ENCODE peak calls at places on chromosome 4, in five cellular contexts. One of them, this sample, is unnamed.

GRCh38 chr4:98510757-98511517 is 147.5 kb downstream of the TSPAN5 start:
- DNase-seq in left lobe of liver: no peak
- DNase-seq in kidney glomerular epithelial cell: no peak
- DNase-seq in cardiac fibroblast: peak
- DNase-seq in anterior cingulate cortex: no peak
- DNase-seq in this sample: peak

GRCh38 chr4:113468165-113469022 is 293.1 kb downstream of the CAMK2D start:
- DNase-seq in cardiac fibroblast: peak
- DNase-seq in anterior cingulate cortex: peak
- DNase-seq in left lobe of liver: no peak
- DNase-seq in kidney glomerular epithelial cell: peak
- DNase-seq in this sample: peak

GRCh38 chr4:24007740-24008348 is 118.0 kb upstream of the PPARGC1A start:
- DNase-seq in kidney glomerular epithelial cell: no peak
- DNase-seq in left lobe of liver: peak
- DNase-seq in cardiac fibroblast: no peak
- DNase-seq in anterior cingulate cortex: no peak
- DNase-seq in this sample: no peak

GRCh38 chr4:74583066-74583700 is 138.2 kb downstream of the AREG start:
- DNase-seq in anterior cingulate cortex: no peak
- DNase-seq in left lobe of liver: no peak
- DNase-seq in cardiac fibroblast: peak
- DNase-seq in kidney glomerular epithelial cell: peak
- DNase-seq in this sample: no peak

GRCh38 chr4:88341227-88342192 is 37.1 kb upstream of the HERC6 start:
- DNase-seq in cardiac fibroblast: peak
- DNase-seq in kidney glomerular epithelial cell: peak
- DNase-seq in anterior cingulate cortex: peak
- DNase-seq in left lobe of liver: no peak
- DNase-seq in this sample: peak

GRCh38 chr4:161343188-161343950 is 820.4 kb downstream of the FSTL5 start:
- DNase-seq in anterior cingulate cortex: no peak
- DNase-seq in left lobe of liver: no peak
- DNase-seq in cardiac fibroblast: no peak
- DNase-seq in kidney glomerular epithelial cell: no peak
- DNase-seq in this sample: no peak

GRCh38 chr4:139774759-139775487 is 109.3 kb downstream of the MGST2 start:
- DNase-seq in kidney glomerular epithelial cell: no peak
- DNase-seq in anterior cingulate cortex: no peak
- DNase-seq in left lobe of liver: no peak
- DNase-seq in cardiac fibroblast: no peak
- DNase-seq in this sample: no peak

GRCh38 chr4:175930471-175930870 is 118.4 kb upstream of the GPM6A start:
- DNase-seq in cardiac fibroblast: no peak
- DNase-seq in left lobe of liver: no peak
- DNase-seq in kidney glomerular epithelial cell: no peak
- DNase-seq in anterior cingulate cortex: no peak
- DNase-seq in this sample: no peak

GRCh38 chr4:158666892-158667291 is 4.8 kb downstream of the C4orf46 start:
- DNase-seq in kidney glomerular epithelial cell: no peak
- DNase-seq in anterior cingulate cortex: no peak
- DNase-seq in cardiac fibroblast: no peak
- DNase-seq in left lobe of liver: no peak
- DNase-seq in this sample: no peak

GRCh38 chr4:100842856-100843255 is 325.0 kb upstream of the EMCN start:
- DNase-seq in left lobe of liver: no peak
- DNase-seq in anterior cingulate cortex: no peak
- DNase-seq in cardiac fibroblast: peak
- DNase-seq in kidney glomerular epithelial cell: no peak
- DNase-seq in this sample: no peak

GRCh38 chr4:168787801-168788200 is 222.3 kb downstream of the CBR4 start:
- DNase-seq in anterior cingulate cortex: no peak
- DNase-seq in cardiac fibroblast: no peak
- DNase-seq in left lobe of liver: no peak
- DNase-seq in kidney glomerular epithelial cell: peak
- DNase-seq in this sample: no peak

GRCh38 chr4:163540977-163541376 is 46.5 kb downstream of the TMA16 start:
- DNase-seq in left lobe of liver: no peak
- DNase-seq in cardiac fibroblast: peak
- DNase-seq in anterior cingulate cortex: no peak
- DNase-seq in kidney glomerular epithelial cell: peak
- DNase-seq in this sample: peak

GRCh38 chr4:82376109-82376508 is 2.3 kb upstream of the HNRNPD start:
- DNase-seq in kidney glomerular epithelial cell: no peak
- DNase-seq in anterior cingulate cortex: no peak
- DNase-seq in cardiac fibroblast: no peak
- DNase-seq in left lobe of liver: no peak
- DNase-seq in this sample: no peak

GRCh38 chr4:48490012-48490679 is at the start of gene ZAR1:
- DNase-seq in kidney glomerular epithelial cell: no peak
- DNase-seq in left lobe of liver: no peak
- DNase-seq in cardiac fibroblast: no peak
- DNase-seq in anterior cingulate cortex: no peak
- DNase-seq in this sample: no peak

GRCh38 chr4:85748654-85749053 is 273.7 kb downstream of the ARHGAP24 start:
- DNase-seq in anterior cingulate cortex: no peak
- DNase-seq in left lobe of liver: no peak
- DNase-seq in cardiac fibroblast: peak
- DNase-seq in kidney glomerular epithelial cell: no peak
- DNase-seq in this sample: no peak

GRCh38 chr4:113467581-113467980 is 294.0 kb downstream of the CAMK2D start:
- DNase-seq in kidney glomerular epithelial cell: peak
- DNase-seq in anterior cingulate cortex: no peak
- DNase-seq in left lobe of liver: no peak
- DNase-seq in cardiac fibroblast: peak
- DNase-seq in this sample: no peak

GRCh38 chr4:56817840-56818491 is 3.5 kb downstream of the SPINK2 start:
- DNase-seq in anterior cingulate cortex: no peak
- DNase-seq in left lobe of liver: no peak
- DNase-seq in kidney glomerular epithelial cell: no peak
- DNase-seq in cardiac fibroblast: no peak
- DNase-seq in this sample: no peak

GRCh38 chr4:163949976-163950601 is 455.6 kb downstream of the TMA16 start:
- DNase-seq in kidney glomerular epithelial cell: no peak
- DNase-seq in left lobe of liver: no peak
- DNase-seq in cardiac fibroblast: no peak
- DNase-seq in anterior cingulate cortex: no peak
- DNase-seq in this sample: no peak

GRCh38 chr4:14478504-14478903 is 523.8 kb upstream of the CPEB2 start:
- DNase-seq in left lobe of liver: no peak
- DNase-seq in cardiac fibroblast: no peak
- DNase-seq in anterior cingulate cortex: no peak
- DNase-seq in kidney glomerular epithelial cell: no peak
- DNase-seq in this sample: no peak

GRCh38 chr4:186693159-186693815 is 30.4 kb downstream of the FAT1 start:
- DNase-seq in kidney glomerular epithelial cell: peak
- DNase-seq in anterior cingulate cortex: no peak
- DNase-seq in left lobe of liver: no peak
- DNase-seq in cardiac fibroblast: peak
- DNase-seq in this sample: peak

GRCh38 chr4:86878640-86879039 is 13.6 kb downstream of the C4orf36 start:
- DNase-seq in anterior cingulate cortex: no peak
- DNase-seq in kidney glomerular epithelial cell: no peak
- DNase-seq in cardiac fibroblast: no peak
- DNase-seq in left lobe of liver: no peak
- DNase-seq in this sample: no peak

GRCh38 chr4:19756661-19757060 is 495.0 kb upstream of the SLIT2 start:
- DNase-seq in cardiac fibroblast: peak
- DNase-seq in kidney glomerular epithelial cell: no peak
- DNase-seq in left lobe of liver: no peak
- DNase-seq in anterior cingulate cortex: no peak
- DNase-seq in this sample: no peak

GRCh38 chr4:150047546-150047945 is 30.7 kb upstream of the DCLK2 start:
- DNase-seq in cardiac fibroblast: no peak
- DNase-seq in left lobe of liver: no peak
- DNase-seq in kidney glomerular epithelial cell: no peak
- DNase-seq in anterior cingulate cortex: no peak
- DNase-seq in this sample: no peak

GRCh38 chr4:17447056-17447455 is 64.8 kb downstream of the QDPR start:
- DNase-seq in cardiac fibroblast: peak
- DNase-seq in anterior cingulate cortex: no peak
- DNase-seq in kidney glomerular epithelial cell: no peak
- DNase-seq in left lobe of liver: no peak
- DNase-seq in this sample: no peak

GRCh38 chr4:120228086-120228485 is 161.4 kb upstream of the MAD2L1 start:
- DNase-seq in kidney glomerular epithelial cell: no peak
- DNase-seq in cardiac fibroblast: no peak
- DNase-seq in left lobe of liver: no peak
- DNase-seq in anterior cingulate cortex: no peak
- DNase-seq in this sample: no peak

GRCh38 chr4:37990731-37991130 is 30.5 kb downstream of the PTTG2 start:
- DNase-seq in anterior cingulate cortex: no peak
- DNase-seq in kidney glomerular epithelial cell: no peak
- DNase-seq in cardiac fibroblast: no peak
- DNase-seq in left lobe of liver: no peak
- DNase-seq in this sample: no peak

GRCh38 chr4:46211406-46211805 is 87.6 kb upstream of the GABRG1 start:
- DNase-seq in cardiac fibroblast: peak
- DNase-seq in kidney glomerular epithelial cell: no peak
- DNase-seq in anterior cingulate cortex: no peak
- DNase-seq in left lobe of liver: no peak
- DNase-seq in this sample: no peak

GRCh38 chr4:82900016-82900334 is 560 bp upstream of the THAP9 start:
- DNase-seq in anterior cingulate cortex: no peak
- DNase-seq in left lobe of liver: no peak
- DNase-seq in cardiac fibroblast: no peak
- DNase-seq in kidney glomerular epithelial cell: peak
- DNase-seq in this sample: no peak

GRCh38 chr4:177107288-177107901 is 202.3 kb upstream of the NEIL3 start:
- DNase-seq in anterior cingulate cortex: no peak
- DNase-seq in kidney glomerular epithelial cell: peak
- DNase-seq in left lobe of liver: no peak
- DNase-seq in cardiac fibroblast: peak
- DNase-seq in this sample: peak

GRCh38 chr4:155639674-155640529 is 26.7 kb upstream of the GUCY1A1 start:
- DNase-seq in cardiac fibroblast: peak
- DNase-seq in left lobe of liver: no peak
- DNase-seq in kidney glomerular epithelial cell: no peak
- DNase-seq in anterior cingulate cortex: no peak
- DNase-seq in this sample: no peak